ENCODE peak calls at places on chromosomes 16 and 17, in four cellular contexts. One of them, this sample, is unnamed.

GRCh38 chr16:749010-749409 is 8.2 kb upstream of the CIAO3 start:
- DNase-seq in memory B cell: no peak
- DNase-seq in AG08395: peak; percentile 87
- DNase-seq in NCI-H774: no peak
- DNase-seq in this sample: no peak

GRCh38 chr17:78417531-78417909 is 39.1 kb downstream of the PGS1 start:
- DNase-seq in NCI-H774: no peak
- DNase-seq in AG08395: no peak
- DNase-seq in memory B cell: no peak
- DNase-seq in this sample: no peak

GRCh38 chr17:76734080-76734840 is 2.9 kb downstream of the SRSF2 start:
- DNase-seq in NCI-H774: no peak
- DNase-seq in memory B cell: no peak
- DNase-seq in AG08395: no peak
- DNase-seq in this sample: no peak

GRCh38 chr16:55367796-55368195 is 43.8 kb downstream of the IRX6 start:
- DNase-seq in AG08395: peak; percentile 26
- DNase-seq in NCI-H774: no peak
- DNase-seq in memory B cell: no peak
- DNase-seq in this sample: no peak

GRCh38 chr17:8887834-8888703 is 20.6 kb upstream of the PIK3R6 start:
- DNase-seq in NCI-H774: no peak
- DNase-seq in memory B cell: no peak
- DNase-seq in AG08395: peak; percentile 63
- DNase-seq in this sample: no peak

GRCh38 chr16:64397042-64397441 is 724.8 kb downstream of the CDH11 start:
- DNase-seq in NCI-H774: no peak
- DNase-seq in memory B cell: no peak
- DNase-seq in AG08395: no peak
- DNase-seq in this sample: no peak

GRCh38 chr17:7436556-7437368 is 1.5 kb downstream of the TMEM102 start:
- DNase-seq in memory B cell: peak; percentile 77
- DNase-seq in NCI-H774: peak; percentile 48
- DNase-seq in AG08395: peak; percentile 81
- DNase-seq in this sample: peak; percentile 77

GRCh38 chr17:51165680-51166197 is 472 bp upstream of the NME2 start:
- DNase-seq in NCI-H774: no peak
- DNase-seq in memory B cell: peak; percentile 7
- DNase-seq in AG08395: peak; percentile 15
- DNase-seq in this sample: no peak

This sample was measured in naive B cell.